ENCODE peak calls at places on chromosomes 2 and 18, in ten cellular contexts. P, H, N, K, S, E, M, B, D and C are unnamed samples.

GRCh38 chr2:239593965-239594771 is 193.3 kb upstream of the HDAC4 start:
- DNase-seq in H (no peak), N (no peak), M (no peak), S (peak), P (no peak), K (peak), B (no peak), E (no peak), D (no peak), C (no peak)

GRCh38 chr2:147594038-147594437 is 250.8 kb upstream of the ACVR2A start:
- DNase-seq in P (no peak), H (no peak), K (no peak), D (no peak), M (no peak), B (no peak), N (no peak), E (no peak), S (no peak), C (no peak)

GRCh38 chr2:67399831-67400489 is 2.8 kb downstream of the ETAA1 start:
- DNase-seq in B (no peak), M (no peak), S (no peak), H (no peak), P (no peak), E (peak), D (no peak), K (no peak), N (no peak), C (peak)

GRCh38 chr2:151526572-151527090 is 116.9 kb downstream of the RIF1 start:
- DNase-seq in M (no peak), N (no peak), P (no peak), B (no peak), K (no peak), D (no peak), H (no peak), S (no peak), E (no peak), C (no peak)

GRCh38 chr18:22020127-22020866 is 149.1 kb upstream of the GATA6 start:
- DNase-seq in P (no peak), S (no peak), N (no peak), E (no peak), K (no peak), M (no peak), H (no peak), B (no peak), D (no peak), C (no peak)

GRCh38 chr2:235570256-235570655 is 76.4 kb downstream of the AGAP1 start:
- DNase-seq in S (no peak), E (no peak), H (no peak), D (no peak), N (no peak), B (no peak), M (no peak), P (no peak), K (no peak), C (no peak)

GRCh38 chr18:35174093-35174731 is 66.6 kb upstream of the ZNF397 start:
- DNase-seq in E (no peak), P (peak), B (no peak), N (no peak), M (no peak), H (no peak), S (no peak), K (no peak), D (no peak), C (no peak)

GRCh38 chr2:104872866-104873688 is 19.2 kb downstream of the POU3F3 start:
- DNase-seq in M (peak), D (peak), E (peak), K (no peak), S (peak), P (peak), H (peak), N (peak), B (peak), C (peak)

GRCh38 chr2:182228073-182228473 is 198.8 kb downstream of the PDE1A start:
- DNase-seq in S (no peak), K (no peak), D (no peak), H (no peak), P (no peak), N (no peak), B (no peak), M (no peak), E (no peak), C (no peak)

GRCh38 chr2:212915121-212915782 is 236.2 kb downstream of the IKZF2 start:
- DNase-seq in K (no peak), M (no peak), E (no peak), S (no peak), P (no peak), D (no peak), H (no peak), B (no peak), N (no peak), C (no peak)

GRCh38 chr2:194062401-194062800 is 1594.6 kb upstream of the SLC39A10 start:
- DNase-seq in D (no peak), N (no peak), B (no peak), P (no peak), S (no peak), E (no peak), K (no peak), H (no peak), M (no peak), C (no peak)